ENCODE peak calls at places on chromosomes 3 and 15, in six cellular contexts. V is activated T-cell treated with anti-CD3 and anti-CD28 coated beads for 1 hour, F is A549, X is hypothalamus, U is NCI-H524 treated with DMSO at 0.1 percent for 48 hours, J is iPS-NIHi11. S is an unnamed sample.

GRCh38 chr3:64438837-64439236 is 213.6 kb upstream of the PRICKLE2 start:
- DNase-seq in X (peak; percentile 75), F (no peak), J (no peak), V (no peak), U (no peak), S (peak; percentile 71)

GRCh38 chr15:66682865-66683264 is 19.2 kb upstream of the SMAD6 start:
- DNase-seq in J (no peak), F (no peak), X (no peak), V (no peak), U (no peak), S (no peak)

GRCh38 chr3:128435058-128435457 is 31.6 kb downstream of the DNAJB8 start:
- DNase-seq in J (peak; percentile 54), F (no peak), V (no peak), U (no peak), X (no peak), S (no peak)

GRCh38 chr3:64152100-64152499 is 73.2 kb downstream of the PRICKLE2 start:
- DNase-seq in U (no peak), F (peak; percentile 7), X (peak; percentile 8), J (no peak), V (no peak), S (peak; percentile 26)

GRCh38 chr3:142259359-142259758 is 34.0 kb upstream of the GK5 start:
- DNase-seq in F (no peak), X (no peak), U (no peak), J (no peak), V (no peak), S (no peak)

GRCh38 chr3:14428087-14429067 is 26.0 kb downstream of the SLC6A6 start:
- DNase-seq in F (no peak), U (no peak), V (no peak), J (peak; percentile 44), X (no peak), S (no peak)

GRCh38 chr15:63185206-63185605 is 4.2 kb upstream of the RAB8B start:
- DNase-seq in F (no peak), X (no peak), U (peak; percentile 90), J (no peak), V (no peak), S (no peak)

GRCh38 chr15:49876401-49877038 is 242.5 kb downstream of the ATP8B4 start:
- DNase-seq in F (no peak), V (no peak), X (no peak), J (peak; percentile 61), U (no peak), S (peak; percentile 16)

GRCh38 chr15:57917998-57918397 is 147.5 kb downstream of the ALDH1A2 start:
- DNase-seq in X (no peak), F (no peak), V (no peak), J (no peak), U (no peak), S (no peak)

GRCh38 chr15:75195766-75196241 is 5.9 kb upstream of the C15orf39 start:
- DNase-seq in F (no peak), J (peak; percentile 42), V (no peak), U (no peak), X (no peak), S (no peak)

S was measured in globus pallidus.